ENCODE peak calls at places on chromosomes 12 and 14, in eight cellular contexts. J, C, G, E, A, D, Q and I are unnamed samples.

GRCh38 chr14:97459180-97459579 is 662.0 kb downstream of the VRK1 start:
- DNase-seq in C (no peak), A (no peak), D (no peak), Q (no peak), J (no peak), E (no peak), G (no peak), I (no peak)

GRCh38 chr12:89082354-89082753 is 269.9 kb downstream of the DUSP6 start:
- DNase-seq in G (no peak), C (no peak), J (no peak), E (no peak), Q (no peak), A (no peak), D (no peak), I (no peak)

GRCh38 chr12:118332511-118332910 is 40.2 kb downstream of the TAOK3 start:
- DNase-seq in D (no peak), A (peak), E (no peak), C (no peak), Q (peak), G (no peak), J (peak), I (no peak)

GRCh38 chr12:118850244-118850825 is 131.0 kb upstream of the SRRM4 start:
- DNase-seq in Q (no peak), C (peak), D (peak), J (peak), E (no peak), A (no peak), G (peak), I (peak)

GRCh38 chr12:119096429-119097202 is 82.1 kb upstream of the HSPB8 start:
- DNase-seq in D (no peak), G (no peak), Q (no peak), C (no peak), A (no peak), J (no peak), E (no peak), I (no peak)

GRCh38 chr14:69152181-69152943 is 557 bp downstream of the DCAF5 start:
- DNase-seq in G (no peak), D (peak), J (peak), A (peak), Q (peak), E (no peak), C (peak), I (peak)

GRCh38 chr14:72513994-72514659 is 379.8 kb downstream of the DPF3 start:
- DNase-seq in C (no peak), J (peak), G (peak), D (no peak), Q (peak), E (peak), A (peak), I (no peak)

GRCh38 chr12:62632521-62632920 is 165.9 kb downstream of the MON2 start:
- DNase-seq in G (no peak), D (peak), A (peak), E (no peak), Q (peak), J (peak), C (peak), I (peak)

GRCh38 chr14:96965885-96966595 is 168.9 kb downstream of the VRK1 start:
- DNase-seq in C (no peak), E (no peak), Q (no peak), J (no peak), D (no peak), A (no peak), G (no peak), I (no peak)

GRCh38 chr12:132151766-132152410 is 7.6 kb downstream of the NOC4L start:
- DNase-seq in Q (no peak), C (no peak), J (no peak), G (no peak), D (no peak), A (no peak), E (no peak), I (no peak)

GRCh38 chr12:107386569-107386968 is 293.2 kb upstream of the CRY1 start:
- DNase-seq in E (no peak), D (no peak), A (no peak), Q (no peak), C (no peak), G (no peak), J (no peak), I (no peak)

GRCh38 chr14:51784466-51784865 is 75.9 kb upstream of the GNG2 start:
- DNase-seq in G (no peak), A (peak), J (no peak), D (no peak), E (no peak), Q (no peak), C (no peak), I (no peak)

GRCh38 chr12:110846615-110847566 is at the start of gene CCDC63:
- DNase-seq in J (peak), Q (peak), A (peak), D (peak), C (peak), E (no peak), G (peak), I (peak)

GRCh38 chr12:22228022-22228875 is 106.3 kb downstream of the ST8SIA1 start:
- DNase-seq in E (no peak), J (no peak), A (peak), Q (no peak), D (no peak), C (no peak), G (no peak), I (no peak)

GRCh38 chr14:103541944-103542544 is 13.0 kb downstream of the TRMT61A start:
- DNase-seq in Q (no peak), G (no peak), J (no peak), A (no peak), C (no peak), E (no peak), D (no peak), I (no peak)

GRCh38 chr12:112294793-112295192 is 87.4 kb downstream of the HECTD4 start:
- DNase-seq in J (peak), G (no peak), E (no peak), A (peak), D (no peak), Q (peak), C (no peak), I (no peak)
- TF ChIP-seq CTCF in J (no peak), G (no peak), E (peak), A (peak), D (no peak), Q (peak), C (no peak), I (no peak)

GRCh38 chr12:63961543-63961942 is 117.0 kb downstream of the SRGAP1 start:
- DNase-seq in G (no peak), D (no peak), Q (no peak), C (no peak), A (no peak), J (no peak), E (no peak), I (no peak)
- TF ChIP-seq CTCF in G (no peak), D (no peak), Q (no peak), C (no peak), A (no peak), J (no peak), E (no peak), I (no peak)

GRCh38 chr12:15858348-15858747 is 23.8 kb upstream of the STRAP start:
- DNase-seq in G (no peak), C (no peak), J (peak), D (no peak), A (no peak), E (no peak), Q (no peak), I (no peak)
- TF ChIP-seq CTCF in G (peak), C (peak), J (no peak), D (no peak), A (no peak), E (no peak), Q (peak), I (no peak)

DNA sequence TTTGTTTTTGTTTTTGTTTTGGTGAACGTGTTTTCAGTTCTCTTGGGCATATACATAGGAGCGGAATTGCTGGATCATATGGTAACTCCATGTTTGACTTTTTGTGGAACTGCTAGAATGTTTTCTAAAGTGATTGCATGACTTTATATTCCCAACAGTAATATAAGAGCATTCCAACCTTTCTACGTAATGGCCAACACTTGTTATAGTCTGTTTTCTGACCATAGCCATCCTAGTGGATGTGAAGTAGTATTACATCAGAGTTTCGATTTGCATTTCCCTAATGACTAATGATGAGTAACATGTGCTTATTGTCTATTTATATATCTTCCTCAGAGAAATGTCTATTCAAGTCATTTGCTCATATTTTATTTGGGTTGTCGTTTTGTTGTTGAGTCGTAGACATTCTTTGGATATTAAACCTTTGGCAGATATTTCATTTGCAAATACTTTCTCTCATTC is 268.7 kb downstream of the AEBP2 start:
- DNase-seq in Q (peak), C (no peak), J (peak), G (no peak), E (no peak), A (peak), D (no peak), I (no peak)
- TF ChIP-seq CTCF in Q (peak), C (no peak), J (peak), G (no peak), E (peak), A (peak), D (no peak), I (no peak)

DNA sequence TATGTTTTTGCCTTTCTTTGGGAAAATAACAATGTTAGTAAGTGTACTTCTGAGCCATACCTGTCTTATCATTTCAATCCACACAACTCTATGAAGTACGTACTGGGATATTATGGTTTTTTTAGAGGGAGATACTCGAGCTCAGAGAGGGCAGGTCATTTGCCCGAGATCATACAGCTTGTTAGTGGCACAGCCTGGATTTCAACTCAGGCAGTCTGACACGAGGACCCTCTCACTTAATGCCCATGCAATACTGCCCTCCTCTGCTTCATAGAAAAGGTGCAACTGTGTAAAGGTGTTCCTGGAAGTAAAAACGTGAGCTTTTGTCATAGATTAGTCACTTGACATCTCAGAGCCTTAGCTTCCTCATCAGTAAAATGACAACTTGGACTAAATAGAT is 128.0 kb downstream of the NDUFA12 start:
- DNase-seq in A (peak), J (peak), D (peak), G (peak), Q (peak), E (no peak), C (peak), I (peak)
- TF ChIP-seq CTCF in A (no peak), J (no peak), D (peak), G (peak), Q (peak), E (peak), C (peak), I (peak)

GRCh38 chr12:72270246-72270645 is 1.9 kb upstream of the TRHDE start:
- DNase-seq in J (no peak), Q (no peak), E (no peak), A (peak), G (no peak), C (no peak), D (no peak), I (no peak)

GRCh38 chr12:72264548-72265175 is 7.5 kb upstream of the TRHDE start:
- DNase-seq in J (peak), D (peak), E (no peak), A (peak), G (no peak), Q (peak), C (no peak), I (no peak)

GRCh38 chr12:72268386-72268785 is 3.8 kb upstream of the TRHDE start:
- DNase-seq in C (no peak), A (peak), Q (no peak), D (no peak), J (no peak), G (no peak), E (no peak), I (no peak)

GRCh38 chr12:72269491-72269890 is 2.7 kb upstream of the TRHDE start:
- DNase-seq in C (no peak), J (no peak), E (no peak), A (peak), Q (no peak), D (no peak), G (no peak), I (no peak)

GRCh38 chr12:72267974-72268373 is 4.2 kb upstream of the TRHDE start:
- DNase-seq in E (no peak), A (peak), Q (no peak), G (no peak), D (no peak), C (no peak), J (no peak), I (no peak)
- TF ChIP-seq CTCF in E (peak), A (peak), Q (peak), G (peak), D (no peak), C (no peak), J (no peak), I (peak)